ENCODE peak calls at places on chromosomes 16 and 17, in eight cellular contexts. E is cardiac fibroblast, A is ovary, M is fibroblast of pulmonary artery, Z is Caco-2, X is B cell, S is mesothelial cell of epicardium, P is epithelial cell of esophagus. T is an unnamed sample.

GRCh38 chr16:27703545-27703944 is 153.6 kb downstream of the KATNIP start:
- DNase-seq in P (no peak), S (no peak), Z (no peak), M (peak; percentile 63), X (no peak), A (peak; percentile 1), E (peak; percentile 66), T (no peak)

GRCh38 chr17:6701719-6702118 is 11.4 kb downstream of the SLC13A5 start:
- DNase-seq in A (peak; percentile 54), P (peak; percentile 43), E (peak; percentile 12), M (peak; percentile 17), Z (no peak), X (peak; percentile 56), S (no peak), T (peak; percentile 21)

GRCh38 chr16:53804467-53804866 is 100.5 kb downstream of the FTO start:
- DNase-seq in M (no peak), E (no peak), P (no peak), Z (no peak), X (no peak), S (no peak), A (no peak), T (no peak)

GRCh38 chr17:78767806-78768205 is 14.3 kb downstream of the CYTH1 start:
- DNase-seq in E (no peak), M (no peak), X (no peak), P (no peak), A (no peak), Z (no peak), S (no peak), T (no peak)

GRCh38 chr17:35214192-35214591 is 20.0 kb upstream of the SLC35G3 start:
- DNase-seq in A (no peak), Z (no peak), M (no peak), X (no peak), E (no peak), S (no peak), P (no peak), T (no peak)

GRCh38 chr16:50038756-50039529 is 13.9 kb downstream of the CNEP1R1 start:
- DNase-seq in M (no peak), E (no peak), X (no peak), S (no peak), Z (no peak), P (no peak), A (no peak), T (no peak)

GRCh38 chr16:24255446-24256352 is at the start of gene CACNG3:
- DNase-seq in Z (peak; percentile 45), X (peak; percentile 58), M (peak; percentile 23), A (peak; percentile 30), E (peak; percentile 32), S (peak; percentile 74), P (peak; percentile 43), T (no peak)

GRCh38 chr16:85774136-85774535 is 23.2 kb upstream of the C16orf74 start:
- DNase-seq in A (no peak), P (no peak), X (no peak), E (no peak), Z (no peak), S (no peak), M (no peak), T (no peak)

GRCh38 chr17:2644971-2645370 is 51.5 kb downstream of the PAFAH1B1 start:
- DNase-seq in X (no peak), S (no peak), P (no peak), A (no peak), Z (no peak), E (no peak), M (no peak), T (no peak)

GRCh38 chr17:61485067-61485775 is 33.0 kb downstream of the TBX4 start:
- DNase-seq in Z (no peak), A (no peak), P (no peak), S (no peak), X (no peak), E (no peak), M (no peak), T (no peak)

GRCh38 chr16:53955221-53955875 is 251.4 kb downstream of the FTO start:
- DNase-seq in A (no peak), M (no peak), P (no peak), Z (no peak), X (no peak), S (no peak), E (no peak), T (no peak)

GRCh38 chr16:70380205-70380918 is 33.7 kb downstream of the DDX19A start:
- DNase-seq in S (peak; percentile 57), M (peak; percentile 77), Z (peak; percentile 85), X (peak; percentile 51), P (peak; percentile 85), A (peak; percentile 70), E (peak; percentile 72), T (peak; percentile 68)

GRCh38 chr16:80903616-80904015 is 99.2 kb upstream of the CDYL2 start:
- DNase-seq in Z (no peak), A (no peak), X (no peak), M (no peak), P (no peak), E (no peak), S (no peak), T (no peak)

DNA sequence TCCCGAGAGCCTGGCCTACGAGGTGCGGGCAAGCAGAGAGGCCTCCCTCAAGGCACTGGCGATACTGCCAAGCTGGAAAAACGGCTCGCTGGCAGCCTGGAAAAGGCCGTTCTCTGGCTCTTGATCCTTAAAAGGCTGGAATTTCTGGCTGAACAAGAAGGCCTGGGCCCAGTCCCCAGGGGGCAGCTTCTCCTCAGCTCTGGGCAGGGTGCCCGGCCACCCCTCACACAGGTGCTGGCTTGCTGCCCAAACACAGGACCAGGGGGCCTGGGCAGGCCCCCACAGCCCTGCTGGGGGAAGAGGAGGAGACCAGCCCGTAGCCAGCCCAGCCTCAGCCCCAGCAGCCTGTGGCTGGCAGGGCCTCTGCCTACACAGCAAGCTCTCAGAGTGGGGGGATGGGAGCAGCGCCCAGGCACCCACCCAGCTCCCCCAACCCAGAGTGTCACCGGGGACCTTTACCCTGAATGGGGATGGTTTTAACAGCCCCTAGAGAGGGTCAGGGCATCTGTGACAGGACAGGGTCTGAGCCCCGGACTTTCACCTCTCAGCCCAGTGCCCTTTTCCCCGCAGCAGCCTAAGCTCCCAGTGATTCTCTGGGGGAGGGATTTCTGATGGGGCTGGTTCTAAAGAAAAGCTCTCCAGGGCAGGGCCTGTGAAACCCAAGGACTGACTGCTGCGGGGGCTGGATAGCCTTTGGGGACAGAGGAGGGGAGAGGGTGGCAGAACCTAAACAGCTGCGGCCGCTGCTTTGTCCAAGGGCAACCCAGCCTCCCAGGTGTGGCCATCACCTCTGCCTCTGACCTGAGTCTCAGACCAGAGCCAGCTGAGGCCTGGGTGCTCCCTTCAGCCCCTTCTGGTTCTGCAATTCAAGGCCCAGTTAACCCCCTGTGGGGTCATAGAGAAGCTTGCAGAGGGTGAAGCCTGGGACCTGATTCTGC is 38.6 kb upstream of the TOB1 start:
- DNase-seq in X (no peak), A (peak; percentile 83), P (peak; percentile 86), S (no peak), E (no peak), Z (peak; percentile 86), M (no peak), T (peak; percentile 86)
- TF ChIP-seq CTCF in X (no peak), A (no peak), P (no peak), S (no peak), E (no peak), Z (peak; percentile 26), M (no peak), T (peak; percentile 33)

GRCh38 chr16:67199808-67200198 is 872 bp downstream of the ELMO3 start:
- DNase-seq in E (no peak), P (no peak), A (peak; percentile 65), M (no peak), X (peak; percentile 60), S (no peak), Z (peak; percentile 71), T (peak; percentile 56)

GRCh38 chr16:67200491-67200890 is 1.6 kb downstream of the ELMO3 start:
- DNase-seq in Z (no peak), M (no peak), P (no peak), A (no peak), X (peak; percentile 49), S (no peak), E (no peak), T (no peak)

GRCh38 chr16:67197704-67198103 is 1.2 kb upstream of the ELMO3 start:
- DNase-seq in M (no peak), A (no peak), P (no peak), E (no peak), X (no peak), Z (peak; percentile 39), S (no peak), T (no peak)

GRCh38 chr16:67198238-67198734 is 645 bp upstream of the ELMO3 start:
- DNase-seq in M (no peak), X (peak; percentile 75), P (peak; percentile 82), S (no peak), A (peak; percentile 66), E (peak; percentile 35), Z (no peak), T (peak; percentile 83)

GRCh38 chr16:67199011-67199807 is at the start of gene ELMO3:
- DNase-seq in Z (peak; percentile 88), M (no peak), E (no peak), S (no peak), P (peak; percentile 79), X (peak; percentile 52), A (peak; percentile 66), T (peak; percentile 89)
- TF ChIP-seq CTCF in Z (peak; percentile 87), M (peak; percentile 16), E (peak; percentile 9), S (peak; percentile 60), P (peak; percentile 51), X (no peak), A (no peak), T (peak; percentile 93)

GRCh38 chr17:3799181-3799627 is 1.8 kb downstream of the ITGAE start:
- DNase-seq in A (no peak), E (no peak), M (no peak), S (no peak), Z (no peak), P (no peak), X (no peak), T (no peak)
- TF ChIP-seq CTCF in A (no peak), E (no peak), M (no peak), S (no peak), Z (no peak), P (no peak), X (no peak), T (no peak)

DNA sequence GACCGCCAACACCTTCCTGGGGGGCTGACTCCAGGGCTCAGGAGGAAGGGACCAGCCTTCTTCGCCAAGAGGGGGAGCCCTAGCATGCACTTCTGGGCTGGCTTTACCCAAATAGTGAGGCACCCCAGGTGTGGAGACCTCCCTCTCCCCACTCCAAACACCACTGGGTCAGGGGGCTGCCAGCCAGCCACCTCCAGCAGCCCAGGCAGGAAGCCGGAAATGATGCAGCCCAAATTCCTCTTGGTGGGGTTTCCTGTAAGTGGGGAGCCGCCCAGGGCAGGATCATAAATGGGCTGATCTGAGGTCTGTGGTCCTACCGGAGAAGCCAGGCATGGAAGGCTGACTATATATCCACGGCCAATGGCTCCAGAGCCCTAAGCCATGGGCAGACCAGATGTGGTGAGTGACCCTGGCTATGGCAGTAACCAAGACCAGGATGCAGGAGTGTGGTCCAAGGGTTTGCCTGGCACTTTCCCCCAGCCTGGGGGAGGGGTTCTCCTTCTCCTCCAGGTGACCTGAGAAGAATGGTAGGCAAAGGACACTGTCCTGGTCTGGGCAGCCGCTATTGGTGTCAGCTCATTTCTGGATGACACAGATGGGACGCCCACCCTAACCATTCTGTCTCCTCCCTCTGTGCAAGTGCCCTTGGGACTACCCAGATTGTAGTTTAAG is 4.2 kb downstream of the GIT1 start:
- DNase-seq in Z (no peak), X (no peak), P (no peak), E (peak; percentile 37), A (no peak), M (peak; percentile 36), S (no peak), T (no peak)
- TF ChIP-seq CTCF in Z (no peak), X (no peak), P (no peak), E (peak; percentile 35), A (no peak), M (peak; percentile 35), S (no peak), T (no peak)